ENCODE peak calls at places on chromosomes 3 and 15, in six cellular contexts. G, W, U, Q, S and Y are unnamed samples.

GRCh38 chr3:34357461-34357860 is 559.0 kb downstream of the PDCD6IP start:
- DNase-seq in S (no peak), W (no peak), Q (no peak), U (no peak), G (no peak), Y (no peak)

GRCh38 chr3:157305392-157305791 is 131.3 kb upstream of the PTX3 start:
- DNase-seq in Q (no peak), G (no peak), W (no peak), U (no peak), S (no peak), Y (no peak)

GRCh38 chr3:30606301-30607031 is at the start of gene TGFBR2:
- DNase-seq in U (peak; percentile 96), S (peak; percentile 94), G (peak; percentile 36), W (peak; percentile 87), Q (peak; percentile 56), Y (peak; percentile 96)

GRCh38 chr3:143119974-143120715 is 574 bp downstream of the CHST2 start:
- DNase-seq in W (no peak), G (peak; percentile 22), S (no peak), Q (peak; percentile 59), U (peak; percentile 25), Y (peak; percentile 48)

GRCh38 chr3:62197613-62198012 is 175.7 kb downstream of the FEZF2 start:
- DNase-seq in S (no peak), U (no peak), G (no peak), Q (no peak), W (no peak), Y (no peak)

GRCh38 chr15:55884223-55884622 is 109.2 kb downstream of the NEDD4 start:
- DNase-seq in G (no peak), W (no peak), Q (no peak), U (no peak), S (no peak), Y (no peak)

GRCh38 chr15:62533687-62534086 is 368.6 kb upstream of the C2CD4B start:
- DNase-seq in W (no peak), Q (no peak), G (no peak), U (no peak), S (no peak), Y (no peak)

GRCh38 chr3:13500133-13500885 is 20.2 kb downstream of the HDAC11 start:
- DNase-seq in W (no peak), Q (no peak), G (no peak), S (no peak), U (no peak), Y (peak; percentile 28)

GRCh38 chr3:87206070-87206469 is 21.0 kb upstream of the CHMP2B start:
- DNase-seq in W (no peak), Q (no peak), S (no peak), U (no peak), G (no peak), Y (peak; percentile 30)

GRCh38 chr3:127027811-127028548 is 45.1 kb downstream of the PLXNA1 start:
- DNase-seq in G (no peak), Q (no peak), W (no peak), U (no peak), S (no peak), Y (no peak)

GRCh38 chr3:151219056-151219455 is 16.0 kb upstream of the GPR171 start:
- DNase-seq in U (no peak), G (no peak), Q (no peak), S (no peak), W (no peak), Y (peak; percentile 67)

GRCh38 chr3:38247366-38248035 is 18.1 kb upstream of the SLC22A13 start:
- DNase-seq in G (no peak), S (peak; percentile 42), Q (no peak), W (no peak), U (no peak), Y (peak; percentile 75)

GRCh38 chr3:149528344-149528657 is 53.8 kb downstream of the TM4SF4 start:
- DNase-seq in S (peak; percentile 35), G (no peak), W (no peak), U (no peak), Q (no peak), Y (no peak)

GRCh38 chr3:194632211-194632982 is 822 bp downstream of the TMEM44 start:
- DNase-seq in W (no peak), U (peak; percentile 29), Q (no peak), G (no peak), S (peak; percentile 36), Y (peak; percentile 53)

GRCh38 chr3:72047472-72047871 is 262.5 kb upstream of the PROK2 start:
- DNase-seq in U (no peak), W (no peak), Q (no peak), S (no peak), G (no peak), Y (no peak)